ENCODE peak calls at places on chromosomes 16 and 17, in four cellular contexts. One of them, this sample, is unnamed.

GRCh38 chr16:10171225-10171624 is 11.0 kb downstream of the GRIN2A start:
- DNase-seq in HEK293T: no peak
- DNase-seq in GM12878: no peak
- DNase-seq in HepG2: peak
- DNase-seq in this sample: no peak

GRCh38 chr17:14295676-14296075 is 5.2 kb upstream of the HS3ST3B1 start:
- DNase-seq in HEK293T: no peak
- DNase-seq in GM12878: no peak
- DNase-seq in HepG2: no peak
- DNase-seq in this sample: no peak

GRCh38 chr16:84503751-84504395 is 586 bp downstream of the MEAK7 start:
- DNase-seq in HEK293T: no peak
- DNase-seq in GM12878: no peak
- DNase-seq in HepG2: no peak
- DNase-seq in this sample: peak

GRCh38 chr17:28338056-28338768 is 2.7 kb downstream of the TNFAIP1 start:
- DNase-seq in HEK293T: no peak
- DNase-seq in GM12878: no peak
- DNase-seq in HepG2: no peak
- DNase-seq in this sample: no peak

GRCh38 chr17:75241996-75242460 is 19.4 kb downstream of the GGA3 start:
- DNase-seq in HEK293T: no peak
- DNase-seq in GM12878: no peak
- DNase-seq in HepG2: no peak
- DNase-seq in this sample: no peak

GRCh38 chr16:50263940-50264929 is 2.1 kb upstream of the ADCY7 start:
- DNase-seq in HEK293T: no peak
- DNase-seq in GM12878: peak
- DNase-seq in HepG2: peak
- DNase-seq in this sample: no peak

GRCh38 chr17:43353364-43353763 is 45.4 kb upstream of the ARL4D start:
- DNase-seq in HEK293T: no peak
- DNase-seq in GM12878: no peak
- DNase-seq in HepG2: no peak
- DNase-seq in this sample: no peak

GRCh38 chr16:4465977-4466779 is 8.2 kb downstream of the NMRAL1 start:
- DNase-seq in HEK293T: no peak
- DNase-seq in GM12878: no peak
- DNase-seq in HepG2: no peak
- DNase-seq in this sample: no peak

GRCh38 chr17:1766382-1767135 is 4.7 kb downstream of the SERPINF1 start:
- DNase-seq in HEK293T: no peak
- DNase-seq in GM12878: no peak
- DNase-seq in HepG2: no peak
- DNase-seq in this sample: no peak

GRCh38 chr17:1762233-1762905 is 509 bp downstream of the SERPINF1 start:
- DNase-seq in HEK293T: no peak
- DNase-seq in GM12878: no peak
- DNase-seq in HepG2: peak
- DNase-seq in this sample: peak

GRCh38 chr17:1765576-1765975 is 3.7 kb downstream of the SERPINF1 start:
- DNase-seq in HEK293T: no peak
- DNase-seq in GM12878: no peak
- DNase-seq in HepG2: no peak
- DNase-seq in this sample: no peak

GRCh38 chr17:1762906-1763829 is 1.3 kb downstream of the SERPINF1 start:
- DNase-seq in HEK293T: no peak
- DNase-seq in GM12878: no peak
- DNase-seq in HepG2: peak
- DNase-seq in this sample: peak

GRCh38 chr17:1764274-1764673 is 2.4 kb downstream of the SERPINF1 start:
- DNase-seq in HEK293T: no peak
- DNase-seq in GM12878: no peak
- DNase-seq in HepG2: no peak
- DNase-seq in this sample: peak
- TF ChIP-seq TARDBP in HEK293T: no peak
- TF ChIP-seq TARDBP in GM12878: no peak
- TF ChIP-seq TARDBP in HepG2: no peak
- TF ChIP-seq TARDBP in this sample: no peak

DNA sequence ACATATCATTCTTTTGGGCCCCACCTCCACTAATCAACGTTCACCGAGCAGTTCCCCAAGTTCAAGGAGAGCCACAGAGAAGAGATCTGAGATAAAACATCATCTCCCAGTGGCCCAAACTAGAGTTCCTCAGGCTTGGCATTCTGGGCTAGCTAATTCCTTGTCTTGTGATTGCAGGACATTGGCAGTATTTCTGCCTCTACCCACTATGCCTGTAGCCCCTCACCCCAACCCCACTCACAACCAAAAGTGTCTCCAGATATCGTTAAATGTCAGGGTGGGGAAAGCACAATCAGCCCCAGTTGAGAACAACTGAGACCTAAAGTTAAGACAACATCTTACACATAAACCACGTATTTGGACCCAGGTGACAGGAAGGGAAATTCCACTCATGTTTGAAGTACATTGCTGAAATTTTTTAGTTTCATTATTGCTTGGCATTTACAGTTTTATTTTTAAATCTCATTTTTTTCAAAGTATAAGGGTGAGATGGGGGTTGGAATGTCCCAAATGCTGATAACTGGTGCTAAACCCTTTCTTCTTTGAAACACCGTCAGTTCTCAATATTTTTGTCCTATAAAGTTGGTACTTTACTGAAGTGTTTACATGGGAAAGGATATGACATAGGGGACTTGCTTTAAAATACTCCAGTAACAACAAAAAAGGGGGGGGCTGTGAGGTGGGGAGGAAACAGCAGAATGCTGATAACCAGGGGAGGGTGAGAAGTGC is 13.6 kb downstream of the ZC3H7A start:
- DNase-seq in HEK293T: no peak
- DNase-seq in GM12878: peak
- DNase-seq in HepG2: no peak
- DNase-seq in this sample: peak
- TF ChIP-seq TARDBP in HEK293T: no peak
- TF ChIP-seq TARDBP in GM12878: no peak
- TF ChIP-seq TARDBP in HepG2: no peak
- TF ChIP-seq TARDBP in this sample: no peak

GRCh38 chr16:57341062-57341440 is 17.5 kb upstream of the CCL22 start:
- DNase-seq in HEK293T: no peak
- DNase-seq in GM12878: peak
- DNase-seq in HepG2: no peak
- DNase-seq in this sample: no peak
- TF ChIP-seq TARDBP in HEK293T: no peak
- TF ChIP-seq TARDBP in GM12878: no peak
- TF ChIP-seq TARDBP in HepG2: no peak
- TF ChIP-seq TARDBP in this sample: no peak

GRCh38 chr17:73029021-73029420 is 63.5 kb downstream of the SLC39A11 start:
- DNase-seq in HEK293T: no peak
- DNase-seq in GM12878: no peak
- DNase-seq in HepG2: no peak
- DNase-seq in this sample: no peak

GRCh38 chr17:73030501-73030911 is 62.0 kb downstream of the SLC39A11 start:
- DNase-seq in HEK293T: no peak
- DNase-seq in GM12878: no peak
- DNase-seq in HepG2: peak
- DNase-seq in this sample: no peak

GRCh38 chr17:73031472-73031871 is 61.0 kb downstream of the SLC39A11 start:
- DNase-seq in HEK293T: no peak
- DNase-seq in GM12878: no peak
- DNase-seq in HepG2: no peak
- DNase-seq in this sample: peak

GRCh38 chr17:73030995-73031394 is 61.5 kb downstream of the SLC39A11 start:
- DNase-seq in HEK293T: no peak
- DNase-seq in GM12878: no peak
- DNase-seq in HepG2: no peak
- DNase-seq in this sample: no peak

DNA sequence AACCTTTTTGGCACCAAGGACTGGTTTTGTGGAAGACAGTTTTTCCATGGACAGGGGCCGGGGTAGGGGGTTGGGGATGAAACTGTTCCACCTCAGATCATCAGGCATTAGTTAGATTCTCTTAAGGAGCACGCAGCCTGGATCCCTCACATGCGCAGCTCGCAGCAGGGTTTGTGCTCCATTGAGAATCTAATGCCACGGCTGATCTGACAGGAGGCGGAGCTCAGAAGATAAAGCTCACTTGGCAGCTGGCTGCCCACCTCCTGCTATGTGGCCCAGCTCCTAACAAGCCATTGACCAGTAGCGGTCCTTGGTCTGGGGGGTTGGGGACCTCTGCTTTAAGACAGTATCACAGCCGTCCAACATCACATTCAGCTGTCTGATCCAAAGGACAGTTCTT is 62.5 kb downstream of the SLC39A11 start:
- DNase-seq in HEK293T: no peak
- DNase-seq in GM12878: no peak
- DNase-seq in HepG2: no peak
- DNase-seq in this sample: no peak
- TF ChIP-seq TARDBP in HEK293T: no peak
- TF ChIP-seq TARDBP in GM12878: no peak
- TF ChIP-seq TARDBP in HepG2: no peak
- TF ChIP-seq TARDBP in this sample: no peak

GRCh38 chr16:81403601-81404391 is 40.8 kb upstream of the CMIP start:
- DNase-seq in HEK293T: peak
- DNase-seq in GM12878: peak
- DNase-seq in HepG2: peak
- DNase-seq in this sample: peak

GRCh38 chr16:81405702-81406113 is 38.9 kb upstream of the CMIP start:
- DNase-seq in HEK293T: peak
- DNase-seq in GM12878: no peak
- DNase-seq in HepG2: peak
- DNase-seq in this sample: no peak

GRCh38 chr16:81401035-81401950 is 43.3 kb upstream of the CMIP start:
- DNase-seq in HEK293T: no peak
- DNase-seq in GM12878: no peak
- DNase-seq in HepG2: peak
- DNase-seq in this sample: peak

GRCh38 chr16:81399909-81400308 is 44.7 kb upstream of the CMIP start:
- DNase-seq in HEK293T: no peak
- DNase-seq in GM12878: no peak
- DNase-seq in HepG2: no peak
- DNase-seq in this sample: no peak

GRCh38 chr16:81403208-81403600 is 41.4 kb upstream of the CMIP start:
- DNase-seq in HEK293T: no peak
- DNase-seq in GM12878: no peak
- DNase-seq in HepG2: no peak
- DNase-seq in this sample: no peak
- TF ChIP-seq TARDBP in HEK293T: no peak
- TF ChIP-seq TARDBP in GM12878: no peak
- TF ChIP-seq TARDBP in HepG2: no peak
- TF ChIP-seq TARDBP in this sample: no peak

GRCh38 chr16:27402569-27402963 is 592 bp downstream of the IL21R start:
- DNase-seq in HEK293T: no peak
- DNase-seq in GM12878: no peak
- DNase-seq in HepG2: no peak
- DNase-seq in this sample: no peak

GRCh38 chr16:27400751-27401620 is 988 bp upstream of the IL21R start:
- DNase-seq in HEK293T: no peak
- DNase-seq in GM12878: no peak
- DNase-seq in HepG2: no peak
- DNase-seq in this sample: no peak

GRCh38 chr16:27403601-27403992 is 1.6 kb downstream of the IL21R start:
- DNase-seq in HEK293T: no peak
- DNase-seq in GM12878: no peak
- DNase-seq in HepG2: no peak
- DNase-seq in this sample: no peak

GRCh38 chr16:27402964-27403600 is 1.1 kb downstream of the IL21R start:
- DNase-seq in HEK293T: no peak
- DNase-seq in GM12878: no peak
- DNase-seq in HepG2: no peak
- DNase-seq in this sample: no peak

GRCh38 chr16:27401768-27402568 is at the start of gene IL21R:
- DNase-seq in HEK293T: no peak
- DNase-seq in GM12878: peak
- DNase-seq in HepG2: no peak
- DNase-seq in this sample: peak
- TF ChIP-seq TARDBP in HEK293T: no peak
- TF ChIP-seq TARDBP in GM12878: peak
- TF ChIP-seq TARDBP in HepG2: no peak
- TF ChIP-seq TARDBP in this sample: no peak

GRCh38 chr17:66715745-66716156 is 119.2 kb upstream of the CACNG5 start:
- DNase-seq in HEK293T: peak
- DNase-seq in GM12878: peak
- DNase-seq in HepG2: peak
- DNase-seq in this sample: no peak
- TF ChIP-seq TARDBP in HEK293T: no peak
- TF ChIP-seq TARDBP in GM12878: no peak
- TF ChIP-seq TARDBP in HepG2: no peak
- TF ChIP-seq TARDBP in this sample: no peak

DNA sequence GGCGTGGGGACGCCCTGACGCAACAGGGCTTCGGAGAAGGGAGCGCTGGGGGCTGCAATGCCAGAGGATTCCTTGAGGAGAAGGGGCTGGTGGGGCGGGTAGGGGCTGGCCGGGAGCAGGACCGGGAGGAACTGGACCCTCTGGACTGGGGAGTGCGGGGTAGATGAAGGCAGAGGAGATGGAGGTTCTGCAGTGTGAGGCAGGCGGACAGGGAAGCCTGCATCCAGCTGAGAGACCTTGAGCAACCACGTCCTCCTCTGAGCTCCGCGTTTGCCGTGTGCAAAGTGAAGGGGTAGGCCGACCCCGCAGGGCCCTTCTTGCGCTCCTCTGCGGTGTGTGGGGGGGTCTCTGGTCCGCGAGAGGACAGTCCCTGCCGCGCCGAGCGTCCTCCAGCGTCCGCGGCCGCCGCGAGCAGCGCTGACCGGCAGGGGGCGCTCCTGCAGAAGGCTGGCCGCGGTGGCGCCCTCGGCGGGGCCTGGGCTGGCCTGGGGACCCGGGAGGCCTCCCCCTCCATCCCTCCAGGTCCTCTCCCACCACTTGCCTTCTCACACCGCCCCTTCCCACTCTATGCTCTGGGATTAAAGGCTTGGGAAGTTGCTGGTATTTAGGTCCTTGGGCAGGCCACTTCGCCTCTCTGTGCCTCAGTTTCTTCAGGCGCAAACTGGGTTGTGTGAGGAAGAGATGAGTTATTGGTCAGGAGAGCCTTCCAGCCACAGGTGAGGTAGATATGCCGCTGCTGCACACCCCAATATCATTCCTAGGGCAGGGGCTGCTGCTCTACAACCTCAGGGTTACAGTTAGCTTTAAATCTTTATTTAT is 9.6 kb upstream of the WNT9B start:
- DNase-seq in HEK293T: peak
- DNase-seq in GM12878: no peak
- DNase-seq in HepG2: no peak
- DNase-seq in this sample: peak
- TF ChIP-seq TARDBP in HEK293T: no peak
- TF ChIP-seq TARDBP in GM12878: no peak
- TF ChIP-seq TARDBP in HepG2: no peak
- TF ChIP-seq TARDBP in this sample: no peak

GRCh38 chr17:19573075-19573474 is 39.4 kb downstream of the SLC47A1 start:
- DNase-seq in HEK293T: no peak
- DNase-seq in GM12878: no peak
- DNase-seq in HepG2: no peak
- DNase-seq in this sample: no peak
- TF ChIP-seq TARDBP in HEK293T: no peak
- TF ChIP-seq TARDBP in GM12878: no peak
- TF ChIP-seq TARDBP in HepG2: no peak
- TF ChIP-seq TARDBP in this sample: no peak

This sample was measured in K562.